ENCODE peak calls at places on chromosomes 6 and 20, in four cellular contexts. A, M, C and L are unnamed samples.

GRCh38 chr20:61861054-61861841 is 204.4 kb downstream of the TAF4 start:
- DNase-seq in M (no peak), A (no peak), C (no peak), L (no peak)

GRCh38 chr6:2830183-2830582 is 11.5 kb downstream of the SERPINB1 start:
- DNase-seq in C (no peak), M (no peak), A (no peak), L (no peak)

GRCh38 chr20:32062776-32063170 is 10.7 kb downstream of the HCK start:
- DNase-seq in M (no peak), C (no peak), A (no peak), L (no peak)

GRCh38 chr6:164085552-164086325 is 671.2 kb downstream of the QKI start:
- DNase-seq in M (peak; percentile 57), A (no peak), C (no peak), L (no peak)

GRCh38 chr6:144899161-144899560 is 614.0 kb downstream of the UTRN start:
- DNase-seq in A (no peak), M (peak; percentile 38), C (no peak), L (no peak)

GRCh38 chr6:148868314-148868713 is 121.5 kb downstream of the UST start:
- DNase-seq in C (no peak), M (peak; percentile 51), A (no peak), L (no peak)

GRCh38 chr20:53016534-53017042 is 44.4 kb downstream of the TSHZ2 start:
- DNase-seq in A (no peak), M (no peak), C (no peak), L (no peak)

GRCh38 chr6:5752282-5752681 is 254.4 kb downstream of the NRN1 start:
- DNase-seq in C (no peak), A (no peak), M (peak; percentile 75), L (peak; percentile 73)

GRCh38 chr6:170296746-170297576 is 6.1 kb upstream of the DLL1 start:
- DNase-seq in C (no peak), A (no peak), M (no peak), L (no peak)

GRCh38 chr6:89381031-89381430 is 28.5 kb upstream of the UBE2J1 start:
- DNase-seq in M (no peak), A (no peak), C (no peak), L (no peak)

GRCh38 chr6:8014947-8015346 is 49.2 kb downstream of the BLOC1S5 start:
- DNase-seq in A (no peak), M (no peak), C (no peak), L (no peak)

GRCh38 chr20:33721391-33722140 is 1.5 kb upstream of the PXMP4 start:
- DNase-seq in A (no peak), M (no peak), C (no peak), L (no peak)

GRCh38 chr6:6315660-6316059 is 4.8 kb downstream of the F13A1 start:
- DNase-seq in M (peak; percentile 52), A (peak; percentile 2), C (no peak), L (no peak)

GRCh38 chr6:136823128-136823660 is 802 bp downstream of the PEX7 start:
- DNase-seq in C (no peak), A (no peak), M (no peak), L (no peak)

GRCh38 chr20:46132705-46133120 is 14.6 kb downstream of the CD40 start:
- DNase-seq in M (peak; percentile 87), A (no peak), C (no peak), L (no peak)

GRCh38 chr20:63947638-63948456 is 8.4 kb downstream of the UCKL1 start:
- DNase-seq in C (no peak), M (no peak), A (no peak), L (no peak)

GRCh38 chr6:89984926-89985743 is 90.9 kb downstream of the GJA10 start:
- DNase-seq in M (peak; percentile 46), A (no peak), C (no peak), L (no peak)

GRCh38 chr20:17646209-17646717 is 35.8 kb downstream of the RRBP1 start:
- DNase-seq in A (no peak), C (no peak), M (no peak), L (peak; percentile 50)

GRCh38 chr6:36516559-36516958 is 30.7 kb downstream of the STK38 start:
- DNase-seq in A (no peak), M (no peak), C (no peak), L (no peak)

GRCh38 chr6:15947436-15947835 is 181.4 kb upstream of the MYLIP start:
- DNase-seq in M (no peak), C (no peak), A (no peak), L (no peak)

GRCh38 chr6:168403370-168404005 is 37.5 kb upstream of the SMOC2 start:
- DNase-seq in C (no peak), A (no peak), M (no peak), L (no peak)

GRCh38 chr6:34696189-34696738 is 303 bp downstream of the ILRUN start:
- DNase-seq in A (no peak), M (no peak), C (no peak), L (no peak)

GRCh38 chr6:110446405-110446804 is 30.0 kb downstream of the SLC22A16 start:
- DNase-seq in A (no peak), M (no peak), C (no peak), L (no peak)

GRCh38 chr20:62027116-62027515 is 38.6 kb downstream of the TAF4 start:
- DNase-seq in C (no peak), M (peak; percentile 44), A (no peak), L (no peak)

GRCh38 chr6:153001767-153002612 is 519 bp downstream of the MTRF1L start:
- DNase-seq in A (no peak), M (peak; percentile 14), C (no peak), L (no peak)

GRCh38 chr6:161618816-161619454 is 345.1 kb upstream of the AGPAT4 start:
- DNase-seq in C (no peak), M (peak; percentile 79), A (no peak), L (no peak)

GRCh38 chr6:98832282-98833100 is 1.9 kb upstream of the POU3F2 start:
- DNase-seq in A (no peak), C (no peak), M (peak; percentile 86), L (no peak)

GRCh38 chr6:71294121-71294523 is 5.5 kb downstream of the OGFRL1 start:
- DNase-seq in C (no peak), A (no peak), M (peak; percentile 73), L (no peak)

GRCh38 chr6:14781707-14782306 is 464.1 kb upstream of the JARID2 start:
- DNase-seq in C (no peak), A (no peak), M (no peak), L (no peak)

GRCh38 chr6:3518356-3518841 is 61.5 kb upstream of the SLC22A23 start:
- DNase-seq in C (no peak), A (no peak), M (peak; percentile 86), L (no peak)

GRCh38 chr6:166515072-166515810 is 71.2 kb downstream of the RAMACL start:
- DNase-seq in M (peak; percentile 89), C (no peak), A (no peak), L (no peak)